ENCODE peak calls at places on chromosomes 16 and 17, in eight cellular contexts. W is BE2C, R is A549, C is psoas muscle, B is mucosa of descending colon, T is left lung, Y is fibroblast of lung, D is endothelial cell of umbilical vein. V is an unnamed sample. For H3K4me1, the result is how much of the 10 kb centered on the place peaks cover.

GRCh38 chr16:83802135-83802534 is 5.6 kb upstream of the HSBP1 start:
- DNase-seq in W (no peak), R (no peak), C (no peak), B (no peak), T (no peak), Y (peak), D (peak), V (no peak)

GRCh38 chr17:15912416-15912955 is 32.4 kb upstream of the ADORA2B start:
- DNase-seq in W (no peak), R (no peak), C (no peak), B (no peak), T (no peak), Y (no peak), D (no peak), V (no peak)

GRCh38 chr16:3564889-3565141 is 12.4 kb downstream of the NLRC3 start:
- DNase-seq in W (no peak), R (no peak), C (no peak), B (no peak), T (no peak), Y (no peak), D (no peak), V (no peak)

GRCh38 chr17:2894782-2895181 is 98.5 kb downstream of the RAP1GAP2 start:
- DNase-seq in W (no peak), R (no peak), C (no peak), B (peak), T (no peak), Y (no peak), D (no peak), V (no peak)

GRCh38 chr17:48037924-48038323 is 327 bp upstream of the COPZ2 start:
- DNase-seq in W (no peak), R (peak), C (no peak), B (peak), T (no peak), Y (no peak), D (peak), V (no peak)

GRCh38 chr17:51487947-51488346 is 227.6 kb downstream of the UTP18 start:
- DNase-seq in W (peak), R (no peak), C (no peak), B (no peak), T (no peak), Y (no peak), D (no peak), V (no peak)

GRCh38 chr17:67528751-67529436 is 151.8 kb downstream of the PITPNC1 start:
- DNase-seq in W (peak), R (peak), C (peak), B (peak), T (peak), Y (peak), D (peak), V (peak)

GRCh38 chr16:85448557-85449194 is 164.4 kb upstream of the GSE1 start:
- DNase-seq in W (peak), R (no peak), C (no peak), B (peak), T (no peak), Y (no peak), D (no peak), V (no peak)

GRCh38 chr16:23908790-23909189 is 73.0 kb downstream of the PRKCB start:
- DNase-seq in W (no peak), R (no peak), C (no peak), B (no peak), T (no peak), Y (no peak), D (no peak), V (no peak)

GRCh38 chr16:17343028-17343427 is 127.7 kb downstream of the XYLT1 start:
- DNase-seq in W (no peak), R (no peak), C (no peak), B (peak), T (no peak), Y (no peak), D (no peak), V (no peak)

GRCh38 chr17:40094874-40095273 is 5.5 kb downstream of the NR1D1 start:
- DNase-seq in W (no peak), R (no peak), C (no peak), B (no peak), T (no peak), Y (no peak), D (no peak), V (no peak)

GRCh38 chr16:11128211-11129123 is 127.5 kb downstream of the SOCS1 start:
- DNase-seq in W (no peak), R (no peak), C (no peak), B (no peak), T (no peak), Y (peak), D (no peak), V (no peak)

GRCh38 chr16:85569615-85570212 is 43.4 kb upstream of the GSE1 start:
- DNase-seq in W (no peak), R (no peak), C (no peak), B (no peak), T (peak), Y (peak), D (no peak), V (no peak)

GRCh38 chr16:13835935-13836334 is 84.0 kb upstream of the ERCC4 start:
- DNase-seq in W (no peak), R (no peak), C (no peak), B (no peak), T (no peak), Y (no peak), D (no peak), V (no peak)

GRCh38 chr17:80981062-80981902 is 10.4 kb upstream of the CHMP6 start:
- DNase-seq in W (peak), R (no peak), C (peak), B (peak), T (peak), Y (no peak), D (no peak), V (no peak)

GRCh38 chr17:51224615-51225262 is 35.1 kb downstream of the MBTD1 start:
- DNase-seq in W (no peak), R (no peak), C (no peak), B (no peak), T (no peak), Y (no peak), D (peak), V (no peak)

GRCh38 chr17:14923981-14924380 is 341.1 kb downstream of the PMP22 start:
- DNase-seq in W (no peak), R (no peak), C (no peak), B (no peak), T (no peak), Y (peak), D (no peak), V (no peak)

GRCh38 chr17:1713878-1714487 is 3.8 kb upstream of the TLCD2 start:
- DNase-seq in W (peak), R (peak), C (peak), B (peak), T (peak), Y (peak), D (peak), V (peak)

GRCh38 chr16:85235988-85236831 is 123.9 kb upstream of the CIBAR2 start:
- DNase-seq in W (no peak), R (no peak), C (no peak), B (no peak), T (no peak), Y (peak), D (peak), V (peak)

GRCh38 chr16:87809150-87809902 is 43.5 kb upstream of the KLHDC4 start:
- DNase-seq in W (peak), R (no peak), C (no peak), B (no peak), T (no peak), Y (peak), D (peak), V (no peak)

GRCh38 chr17:36072431-36073121 is 8.5 kb downstream of the CCL18 start:
- DNase-seq in W (peak), R (peak), C (peak), B (no peak), T (peak), Y (peak), D (peak), V (peak)

GRCh38 chr17:66677201-66677981 is 157.5 kb upstream of the CACNG5 start:
- DNase-seq in W (no peak), R (no peak), C (no peak), B (no peak), T (no peak), Y (peak), D (no peak), V (no peak)

GRCh38 chr17:28173801-28174200 is 131.3 kb downstream of the NLK start:
- DNase-seq in W (no peak), R (no peak), C (no peak), B (no peak), T (no peak), Y (peak), D (peak), V (no peak)

GRCh38 chr17:28180449-28180848 is 138.0 kb downstream of the NLK start:
- DNase-seq in W (no peak), R (no peak), C (no peak), B (no peak), T (no peak), Y (peak), D (no peak), V (no peak)

GRCh38 chr16:69404275-69404805 is 18.5 kb upstream of the TERF2 start:
- DNase-seq in W (peak), R (peak), C (no peak), B (peak), T (no peak), Y (peak), D (peak), V (no peak)

GRCh38 chr17:43367588-43368242 is 31.1 kb upstream of the ARL4D start:
- DNase-seq in W (peak), R (peak), C (no peak), B (no peak), T (no peak), Y (peak), D (no peak), V (no peak)

GRCh38 chr17:5581655-5582054 is 2.7 kb downstream of the NLRP1 start:
- DNase-seq in W (no peak), R (no peak), C (no peak), B (no peak), T (no peak), Y (no peak), D (no peak), V (no peak)

GRCh38 chr17:79142375-79142774 is 67.8 kb downstream of the ENGASE start:
- DNase-seq in W (no peak), R (no peak), C (no peak), B (no peak), T (no peak), Y (no peak), D (no peak), V (no peak)

GRCh38 chr16:89330177-89330856 is 112.8 kb downstream of the ZNF778 start:
- DNase-seq in W (no peak), R (peak), C (peak), B (peak), T (peak), Y (peak), D (peak), V (no peak)

GRCh38 chr16:30122621-30123160 is 329 bp downstream of the MAPK3 start:
- DNase-seq in W (no peak), R (no peak), C (no peak), B (no peak), T (no peak), Y (no peak), D (peak), V (no peak)

GRCh38 chr16:26598989-26599785 is 467.5 kb upstream of the C16orf82 start:
- DNase-seq in W (no peak), R (no peak), C (no peak), B (no peak), T (no peak), Y (no peak), D (no peak), V (no peak)

GRCh38 chr16:17803625-17804410 is 333.1 kb upstream of the XYLT1 start:
- DNase-seq in W (no peak), R (no peak), C (no peak), B (no peak), T (no peak), Y (peak), D (no peak), V (no peak)

GRCh38 chr17:51120357-51120738 is 320 bp downstream of the SPAG9 start:
- DNase-seq in W (no peak), R (peak), C (no peak), B (no peak), T (no peak), Y (peak), D (peak), V (no peak)

GRCh38 chr16:83338941-83339340 is 468.8 kb upstream of the HSBP1 start:
- DNase-seq in W (no peak), R (no peak), C (no peak), B (no peak), T (no peak), Y (peak), D (peak), V (no peak)

GRCh38 chr16:72876221-72876620 is 171.7 kb downstream of the ZFHX3 start:
- DNase-seq in W (no peak), R (no peak), C (peak), B (no peak), T (no peak), Y (peak), D (peak), V (peak)

GRCh38 chr17:36602030-36602737 is 801 bp downstream of the MRM1 start:
- DNase-seq in W (no peak), R (no peak), C (peak), B (peak), T (no peak), Y (peak), D (peak), V (no peak)

GRCh38 chr16:57356547-57356946 is 2.0 kb upstream of the CCL22 start:
- DNase-seq in W (no peak), R (no peak), C (no peak), B (no peak), T (no peak), Y (no peak), D (no peak), V (no peak)

GRCh38 chr17:42133461-42134041 is 10.9 kb downstream of the HSPB9 start:
- DNase-seq in W (peak), R (no peak), C (no peak), B (no peak), T (no peak), Y (no peak), D (no peak), V (no peak)

GRCh38 chr17:81018044-81018802 is 16.7 kb upstream of the BAIAP2 start:
- DNase-seq in W (no peak), R (no peak), C (peak), B (peak), T (peak), Y (peak), D (peak), V (no peak)

GRCh38 chr17:40284085-40284713 is 3.5 kb upstream of the CDC6 start:
- DNase-seq in W (no peak), R (peak), C (no peak), B (no peak), T (no peak), Y (peak), D (peak), V (no peak)

DNA sequence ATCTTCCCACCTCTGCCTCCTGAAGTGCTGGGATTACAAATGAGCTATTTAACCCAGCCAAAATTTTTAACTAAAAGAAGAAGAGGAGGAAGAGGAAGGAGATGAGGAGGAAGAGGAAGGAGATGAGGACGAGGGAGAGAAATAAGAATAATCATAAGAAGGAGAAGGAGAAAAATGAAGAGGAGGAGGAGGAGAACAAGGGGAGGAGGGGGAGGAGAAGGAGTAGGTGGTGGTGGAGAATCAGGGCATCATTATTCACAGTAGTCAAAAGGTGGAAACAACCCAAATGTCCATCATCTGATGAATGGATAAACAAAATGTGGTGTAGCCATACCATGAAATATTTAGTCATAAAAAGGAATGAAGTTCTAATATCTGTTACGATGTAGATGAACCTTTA is 21.2 kb upstream of the MGAT5B start:
- DNase-seq in W (no peak), R (no peak), C (no peak), B (no peak), T (no peak), Y (no peak), D (no peak), V (no peak)
- H3K4me1 ChIP-seq in W (under half), R (under half), C (under half), B (under half), T (under half), Y (under half), D (under half), V (under half)

GRCh38 chr16:65069090-65069489 is 52.8 kb downstream of the CDH11 start:
- DNase-seq in W (no peak), R (no peak), C (no peak), B (no peak), T (no peak), Y (peak), D (peak), V (no peak)

GRCh38 chr16:65068151-65068740 is 53.6 kb downstream of the CDH11 start:
- DNase-seq in W (no peak), R (no peak), C (no peak), B (no peak), T (no peak), Y (peak), D (no peak), V (no peak)

GRCh38 chr16:65071371-65072311 is 50.2 kb downstream of the CDH11 start:
- DNase-seq in W (no peak), R (no peak), C (peak), B (no peak), T (peak), Y (peak), D (peak), V (peak)

GRCh38 chr16:65070831-65071230 is 51.0 kb downstream of the CDH11 start:
- DNase-seq in W (peak), R (peak), C (peak), B (no peak), T (no peak), Y (peak), D (peak), V (peak)

DNA sequence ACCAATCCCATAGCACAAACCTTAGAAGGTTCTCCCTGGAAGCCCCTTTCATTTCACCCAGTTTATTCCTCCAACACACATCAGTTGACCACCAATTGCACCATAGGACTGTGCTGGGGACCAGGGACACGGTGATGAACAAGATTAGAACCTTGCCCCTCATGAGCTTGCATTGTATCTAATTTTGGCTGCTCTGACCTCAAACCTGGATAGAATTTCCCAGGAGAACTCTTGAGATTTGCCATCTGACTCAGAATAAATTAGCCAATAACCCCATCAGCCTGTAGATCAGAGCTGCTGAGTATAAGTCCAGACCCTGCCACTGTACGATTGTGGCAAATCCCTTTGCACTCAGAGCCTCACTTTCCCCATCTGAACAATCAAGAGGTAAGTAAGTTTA is 52.1 kb downstream of the CDH11 start:
- DNase-seq in W (no peak), R (no peak), C (no peak), B (no peak), T (no peak), Y (peak), D (no peak), V (no peak)
- TF ChIP-seq CTCF in W (no peak), R (no peak), C (no peak), B (no peak), T (no peak), Y (no peak), D (no peak), V (no peak)

GRCh38 chr17:44774271-44775135 is 15.7 kb downstream of the ADAM11 start:
- DNase-seq in W (peak), R (peak), C (peak), B (peak), T (peak), Y (peak), D (peak), V (peak)
- H3K4me3 ChIP-seq in W (peak), R (peak), C (peak), B (no peak), T (peak), Y (peak), D (peak), V (peak)

GRCh38 chr17:77304746-77305473 is 164.1 kb downstream of the SEC14L1 start:
- DNase-seq in W (no peak), R (no peak), C (no peak), B (peak), T (no peak), Y (no peak), D (no peak), V (no peak)
- H3K4me1 ChIP-seq in W (under half), R (half or more), C (under half), B (under half), T (under half), Y (under half), D (under half), V (under half)

GRCh38 chr17:7130626-7131467 is 16.2 kb upstream of the ASGR2 start:
- DNase-seq in W (no peak), R (no peak), C (no peak), B (no peak), T (peak), Y (no peak), D (peak), V (no peak)

GRCh38 chr17:7133424-7133823 is 18.8 kb upstream of the ASGR2 start:
- DNase-seq in W (no peak), R (no peak), C (no peak), B (no peak), T (no peak), Y (no peak), D (peak), V (peak)

GRCh38 chr17:7133916-7134315 is 19.3 kb upstream of the ASGR2 start:
- DNase-seq in W (no peak), R (no peak), C (no peak), B (no peak), T (no peak), Y (no peak), D (no peak), V (no peak)

GRCh38 chr17:7129311-7129710 is 14.7 kb upstream of the ASGR2 start:
- DNase-seq in W (no peak), R (no peak), C (no peak), B (no peak), T (peak), Y (no peak), D (no peak), V (no peak)

GRCh38 chr17:7132511-7133094 is 18.0 kb upstream of the ASGR2 start:
- DNase-seq in W (no peak), R (no peak), C (no peak), B (no peak), T (no peak), Y (no peak), D (peak), V (no peak)
- TF ChIP-seq CTCF in W (no peak), R (no peak), C (no peak), B (no peak), T (no peak), Y (no peak), D (no peak), V (no peak)